ENCODE peak calls at places on chromosomes 11 and 22, in ten cellular contexts. Y is tibial nerve; A is activated T-cell treated with anti-CD3 and anti-CD28 coated beads for 1 hour; E is iPS-NIHi11; X is IMR-90; H is AG20443; P is GM12865; Z is activated T-helper 2 cell treated with anti-CD3 and anti-CD28 coated beads, Interferon-gamma antibody, Interleukin-2, Interleukin-4, amounts not matched to agents 10 μg/mL and 5 μg/mL and 100 μg/mL, durations not matched to agents 14 hours and 24 hours and 36 hours; T is GM12864; U is transverse colon. S is an unnamed sample.

GRCh38 chr11:75261474-75261847 is 20.9 kb downstream of the TPBGL start:
- DNase-seq in Y (no peak), A (peak), E (no peak), X (no peak), H (no peak), P (no peak), Z (no peak), T (no peak), U (peak), S (no peak)

GRCh38 chr22:29998627-29999026 is 81.6 kb upstream of the HORMAD2 start:
- DNase-seq in Y (no peak), A (no peak), E (no peak), X (no peak), H (no peak), P (peak), Z (no peak), T (no peak), U (no peak), S (no peak)

GRCh38 chr11:8937159-8937558 is 4.4 kb upstream of the C11orf16 start:
- DNase-seq in Y (no peak), A (no peak), E (no peak), X (no peak), H (no peak), P (peak), Z (no peak), T (peak), U (no peak), S (no peak)

GRCh38 chr11:19455731-19456130 is 215.0 kb upstream of the E2F8 start:
- DNase-seq in Y (no peak), A (no peak), E (peak), X (peak), H (no peak), P (no peak), Z (no peak), T (no peak), U (no peak), S (no peak)

GRCh38 chr11:16985297-16985696 is 28.9 kb downstream of the PLEKHA7 start:
- DNase-seq in Y (no peak), A (no peak), E (no peak), X (no peak), H (no peak), P (no peak), Z (no peak), T (no peak), U (no peak), S (no peak)

GRCh38 chr22:39999144-39999757 is 4.5 kb downstream of the FAM83F start:
- DNase-seq in Y (no peak), A (no peak), E (no peak), X (peak), H (no peak), P (peak), Z (no peak), T (no peak), U (peak), S (no peak)

GRCh38 chr11:7657306-7658025 is 15.8 kb downstream of the CYB5R2 start:
- DNase-seq in Y (no peak), A (no peak), E (peak), X (peak), H (peak), P (peak), Z (no peak), T (no peak), U (peak), S (no peak)

GRCh38 chr11:87897921-87898320 is 277.3 kb downstream of the RAB38 start:
- DNase-seq in Y (no peak), A (no peak), E (no peak), X (no peak), H (no peak), P (no peak), Z (no peak), T (no peak), U (no peak), S (no peak)

GRCh38 chr11:95895815-95896214 is 28.1 kb downstream of the MTMR2 start:
- DNase-seq in Y (no peak), A (no peak), E (no peak), X (no peak), H (no peak), P (no peak), Z (no peak), T (no peak), U (no peak), S (no peak)

GRCh38 chr11:12150831-12151382 is 40.5 kb downstream of the MICAL2 start:
- DNase-seq in Y (no peak), A (no peak), E (no peak), X (peak), H (no peak), P (no peak), Z (no peak), T (no peak), U (peak), S (no peak)

GRCh38 chr22:44395116-44396005 is 82.6 kb upstream of the SHISAL1 start:
- DNase-seq in Y (no peak), A (no peak), E (peak), X (no peak), H (no peak), P (no peak), Z (no peak), T (no peak), U (peak), S (no peak)

GRCh38 chr11:132064987-132065620 is 694.7 kb downstream of the NTM start:
- DNase-seq in Y (no peak), A (no peak), E (no peak), X (peak), H (peak), P (no peak), Z (no peak), T (no peak), U (no peak), S (no peak)

GRCh38 chr11:117961896-117962295 is 24.3 kb upstream of the IL10RA start:
- DNase-seq in Y (no peak), A (no peak), E (no peak), X (no peak), H (no peak), P (no peak), Z (no peak), T (no peak), U (no peak), S (no peak)

GRCh38 chr11:47087801-47088200 is 88.9 kb downstream of the ARFGAP2 start:
- DNase-seq in Y (no peak), A (no peak), E (no peak), X (no peak), H (no peak), P (no peak), Z (no peak), T (no peak), U (no peak), S (no peak)

GRCh38 chr11:104624021-104624420 is 274.2 kb downstream of the CASP12 start:
- DNase-seq in Y (no peak), A (no peak), E (no peak), X (no peak), H (no peak), P (no peak), Z (no peak), T (no peak), U (no peak), S (no peak)

GRCh38 chr11:10674440-10674855 is 19.1 kb downstream of the IRAG1 start:
- DNase-seq in Y (peak), A (no peak), E (no peak), X (no peak), H (peak), P (no peak), Z (no peak), T (no peak), U (no peak), S (no peak)

GRCh38 chr11:122634507-122634906 is 21.0 kb upstream of the UBASH3B start:
- DNase-seq in Y (no peak), A (no peak), E (peak), X (peak), H (peak), P (no peak), Z (no peak), T (no peak), U (peak), S (no peak)

GRCh38 chr22:24500251-24500820 is 5.2 kb downstream of the UPB1 start:
- DNase-seq in Y (no peak), A (no peak), E (no peak), X (no peak), H (no peak), P (no peak), Z (no peak), T (no peak), U (no peak), S (no peak)

GRCh38 chr11:33635161-33635560 is 65.5 kb downstream of the C11orf91 start:
- DNase-seq in Y (peak), A (no peak), E (no peak), X (peak), H (peak), P (no peak), Z (no peak), T (no peak), U (no peak), S (no peak)

GRCh38 chr11:2862950-2863618 is 22.5 kb downstream of the CDKN1C start:
- DNase-seq in Y (no peak), A (no peak), E (peak), X (peak), H (peak), P (no peak), Z (no peak), T (no peak), U (no peak), S (no peak)

GRCh38 chr11:11620966-11621880 is 582 bp downstream of the GALNT18 start:
- DNase-seq in Y (no peak), A (no peak), E (no peak), X (peak), H (peak), P (peak), Z (peak), T (no peak), U (peak), S (no peak)

GRCh38 chr11:112525844-112526590 is 265.4 kb upstream of the PLET1 start:
- DNase-seq in Y (no peak), A (no peak), E (no peak), X (no peak), H (no peak), P (no peak), Z (no peak), T (no peak), U (no peak), S (no peak)

GRCh38 chr11:73141309-73142127 is 600 bp downstream of the FCHSD2 start:
- DNase-seq in Y (peak), A (peak), E (peak), X (peak), H (peak), P (peak), Z (peak), T (no peak), U (peak), S (no peak)

GRCh38 chr11:66113132-66113856 is 43.2 kb downstream of the PACS1 start:
- DNase-seq in Y (no peak), A (no peak), E (no peak), X (peak), H (peak), P (no peak), Z (no peak), T (no peak), U (no peak), S (no peak)

S was measured in GM12878.